ENCODE peak calls at places on chromosomes 13 and 19, in six cellular contexts. O is naive B cell; X is GM13976; T is B cell; F is cardiac fibroblast; R is activated T-helper 2 cell treated with anti-CD3 and anti-CD28 coated beads, Interferon-gamma antibody, Interleukin-2, Interleukin-4, amounts not matched to agents 10 μg/mL and 5 μg/mL and 100 μg/mL, durations not matched to agents 14 hours and 24 hours and 36 hours. M is an unnamed sample.

GRCh38 chr19:28221736-28222135 is 991.2 kb downstream of the UQCRFS1 start:
- DNase-seq in O (no peak), F (no peak), X (no peak), R (no peak), T (no peak), M (no peak)

GRCh38 chr13:34156841-34157365 is 339.0 kb downstream of the RFC3 start:
- DNase-seq in R (peak), T (no peak), O (no peak), X (peak), F (peak), M (peak)

GRCh38 chr13:45799451-45799850 is 52.1 kb downstream of the SIAH3 start:
- DNase-seq in X (no peak), F (peak), O (no peak), R (no peak), T (no peak), M (peak)

GRCh38 chr13:36445278-36445677 is 13.0 kb downstream of the CCNA1 start:
- DNase-seq in O (no peak), X (no peak), R (no peak), F (no peak), T (no peak), M (no peak)

GRCh38 chr19:5641171-5641570 is 18.3 kb downstream of the SAFB start:
- DNase-seq in O (no peak), F (no peak), R (no peak), T (no peak), X (no peak), M (no peak)

GRCh38 chr13:33789067-33789606 is 28.8 kb upstream of the RFC3 start:
- DNase-seq in X (no peak), F (no peak), T (no peak), R (no peak), O (no peak), M (no peak)

GRCh38 chr13:79282976-79283375 is 123.1 kb downstream of the RBM26 start:
- DNase-seq in F (no peak), T (no peak), X (no peak), O (no peak), R (no peak), M (no peak)

GRCh38 chr19:3857449-3858003 is 11.3 kb downstream of the ZFR2 start:
- DNase-seq in X (peak), R (no peak), O (peak), T (peak), F (no peak), M (no peak)

M was measured in coronary artery.